ENCODE peak calls at places on chromosomes 2 and 18, in seven cellular contexts. One of them, this sample, is unnamed.

GRCh38 chr18:32393407-32393806 is 77.3 kb downstream of the GAREM1 start:
- DNase-seq in CD4-positive, alpha-beta T cell: no peak
- DNase-seq in adrenal gland: no peak
- DNase-seq in ovary: no peak
- DNase-seq in brain microvascular endothelial cell: no peak
- DNase-seq in HepG2: no peak
- DNase-seq in tibial nerve: no peak
- DNase-seq in this sample: no peak

GRCh38 chr2:44598731-44599529 is 237.2 kb downstream of the CAMKMT start:
- DNase-seq in tibial nerve: no peak
- DNase-seq in CD4-positive, alpha-beta T cell: no peak
- DNase-seq in HepG2: no peak
- DNase-seq in brain microvascular endothelial cell: no peak
- DNase-seq in adrenal gland: no peak
- DNase-seq in ovary: no peak
- DNase-seq in this sample: no peak

GRCh38 chr2:197599285-197599965 is 76.0 kb downstream of the RFTN2 start:
- DNase-seq in adrenal gland: no peak
- DNase-seq in CD4-positive, alpha-beta T cell: no peak
- DNase-seq in brain microvascular endothelial cell: peak; percentile 6
- DNase-seq in ovary: no peak
- DNase-seq in HepG2: peak; percentile 69
- DNase-seq in tibial nerve: no peak
- DNase-seq in this sample: no peak

GRCh38 chr2:46273919-46274318 is 23.3 kb upstream of the EPAS1 start:
- DNase-seq in adrenal gland: no peak
- DNase-seq in ovary: no peak
- DNase-seq in CD4-positive, alpha-beta T cell: no peak
- DNase-seq in brain microvascular endothelial cell: peak; percentile 34
- DNase-seq in tibial nerve: no peak
- DNase-seq in HepG2: no peak
- DNase-seq in this sample: no peak

GRCh38 chr18:13611616-13612110 is 114.7 kb downstream of the FAM210A start:
- DNase-seq in brain microvascular endothelial cell: peak; percentile 14
- DNase-seq in tibial nerve: no peak
- DNase-seq in adrenal gland: peak; percentile 33
- DNase-seq in ovary: no peak
- DNase-seq in CD4-positive, alpha-beta T cell: no peak
- DNase-seq in HepG2: no peak
- DNase-seq in this sample: peak; percentile 67

GRCh38 chr2:222743263-222743865 is 71.9 kb downstream of the MOGAT1 start:
- DNase-seq in CD4-positive, alpha-beta T cell: no peak
- DNase-seq in tibial nerve: no peak
- DNase-seq in adrenal gland: peak; percentile 45
- DNase-seq in HepG2: no peak
- DNase-seq in brain microvascular endothelial cell: peak; percentile 43
- DNase-seq in ovary: peak; percentile 22
- DNase-seq in this sample: no peak

GRCh38 chr2:128384956-128385355 is 66.3 kb upstream of the HS6ST1 start:
- DNase-seq in tibial nerve: no peak
- DNase-seq in HepG2: no peak
- DNase-seq in ovary: peak; percentile 11
- DNase-seq in brain microvascular endothelial cell: no peak
- DNase-seq in adrenal gland: no peak
- DNase-seq in CD4-positive, alpha-beta T cell: no peak
- DNase-seq in this sample: no peak

GRCh38 chr2:8611712-8612111 is 70.1 kb upstream of the ID2 start:
- DNase-seq in adrenal gland: no peak
- DNase-seq in CD4-positive, alpha-beta T cell: no peak
- DNase-seq in brain microvascular endothelial cell: no peak
- DNase-seq in HepG2: peak; percentile 94
- DNase-seq in ovary: no peak
- DNase-seq in tibial nerve: no peak
- DNase-seq in this sample: no peak

GRCh38 chr2:9778012-9778411 is 65.3 kb upstream of the TAF1B start:
- DNase-seq in ovary: no peak
- DNase-seq in adrenal gland: no peak
- DNase-seq in HepG2: no peak
- DNase-seq in brain microvascular endothelial cell: no peak
- DNase-seq in CD4-positive, alpha-beta T cell: no peak
- DNase-seq in tibial nerve: no peak
- DNase-seq in this sample: peak; percentile 28

GRCh38 chr2:21251216-21251971 is 127.6 kb downstream of the TDRD15 start:
- DNase-seq in adrenal gland: no peak
- DNase-seq in CD4-positive, alpha-beta T cell: no peak
- DNase-seq in HepG2: no peak
- DNase-seq in ovary: no peak
- DNase-seq in tibial nerve: no peak
- DNase-seq in brain microvascular endothelial cell: no peak
- DNase-seq in this sample: no peak

GRCh38 chr2:170761572-170761971 is 8.6 kb upstream of the ERICH2 start:
- DNase-seq in HepG2: no peak
- DNase-seq in adrenal gland: no peak
- DNase-seq in tibial nerve: no peak
- DNase-seq in CD4-positive, alpha-beta T cell: no peak
- DNase-seq in brain microvascular endothelial cell: no peak
- DNase-seq in ovary: no peak
- DNase-seq in this sample: no peak

GRCh38 chr2:183416741-183417140 is 292.5 kb downstream of the NUP35 start:
- DNase-seq in ovary: no peak
- DNase-seq in HepG2: no peak
- DNase-seq in CD4-positive, alpha-beta T cell: no peak
- DNase-seq in adrenal gland: no peak
- DNase-seq in tibial nerve: no peak
- DNase-seq in brain microvascular endothelial cell: no peak
- DNase-seq in this sample: no peak

GRCh38 chr18:34978953-34979608 is 62.1 kb upstream of the MAPRE2 start:
- DNase-seq in CD4-positive, alpha-beta T cell: peak; percentile 42
- DNase-seq in brain microvascular endothelial cell: peak; percentile 97
- DNase-seq in HepG2: peak; percentile 97
- DNase-seq in adrenal gland: peak; percentile 66
- DNase-seq in ovary: peak; percentile 51
- DNase-seq in tibial nerve: no peak
- DNase-seq in this sample: peak; percentile 63

GRCh38 chr2:158489366-158490112 is 32.8 kb downstream of the PKP4 start:
- DNase-seq in adrenal gland: no peak
- DNase-seq in brain microvascular endothelial cell: no peak
- DNase-seq in ovary: no peak
- DNase-seq in tibial nerve: no peak
- DNase-seq in HepG2: no peak
- DNase-seq in CD4-positive, alpha-beta T cell: no peak
- DNase-seq in this sample: no peak

GRCh38 chr2:60438653-60439052 is 114.8 kb downstream of the BCL11A start:
- DNase-seq in brain microvascular endothelial cell: no peak
- DNase-seq in adrenal gland: no peak
- DNase-seq in HepG2: no peak
- DNase-seq in CD4-positive, alpha-beta T cell: no peak
- DNase-seq in ovary: no peak
- DNase-seq in tibial nerve: no peak
- DNase-seq in this sample: no peak

GRCh38 chr2:29232041-29232440 is 116.8 kb downstream of the CLIP4 start:
- DNase-seq in CD4-positive, alpha-beta T cell: no peak
- DNase-seq in ovary: no peak
- DNase-seq in tibial nerve: no peak
- DNase-seq in brain microvascular endothelial cell: no peak
- DNase-seq in HepG2: no peak
- DNase-seq in adrenal gland: no peak
- DNase-seq in this sample: no peak

GRCh38 chr2:167253025-167253424 is 364.7 kb downstream of the XIRP2 start:
- DNase-seq in HepG2: peak; percentile 10
- DNase-seq in tibial nerve: no peak
- DNase-seq in ovary: no peak
- DNase-seq in CD4-positive, alpha-beta T cell: no peak
- DNase-seq in brain microvascular endothelial cell: peak; percentile 43
- DNase-seq in adrenal gland: no peak
- DNase-seq in this sample: no peak

GRCh38 chr2:31889044-31889443 is 121.8 kb downstream of the MEMO1 start:
- DNase-seq in tibial nerve: no peak
- DNase-seq in adrenal gland: no peak
- DNase-seq in CD4-positive, alpha-beta T cell: no peak
- DNase-seq in brain microvascular endothelial cell: no peak
- DNase-seq in ovary: no peak
- DNase-seq in HepG2: no peak
- DNase-seq in this sample: no peak

GRCh38 chr2:156443089-156443488 is 6.9 kb downstream of the GPD2 start:
- DNase-seq in tibial nerve: no peak
- DNase-seq in adrenal gland: no peak
- DNase-seq in ovary: no peak
- DNase-seq in HepG2: no peak
- DNase-seq in CD4-positive, alpha-beta T cell: no peak
- DNase-seq in brain microvascular endothelial cell: no peak
- DNase-seq in this sample: no peak

GRCh38 chr2:118618279-118618678 is 229.2 kb downstream of the EN1 start:
- DNase-seq in HepG2: no peak
- DNase-seq in CD4-positive, alpha-beta T cell: no peak
- DNase-seq in ovary: no peak
- DNase-seq in adrenal gland: no peak
- DNase-seq in brain microvascular endothelial cell: no peak
- DNase-seq in tibial nerve: no peak
- DNase-seq in this sample: no peak

GRCh38 chr2:112516801-112517200 is 25.5 kb upstream of the POLR1B start:
- DNase-seq in HepG2: no peak
- DNase-seq in CD4-positive, alpha-beta T cell: no peak
- DNase-seq in ovary: no peak
- DNase-seq in brain microvascular endothelial cell: no peak
- DNase-seq in tibial nerve: no peak
- DNase-seq in adrenal gland: no peak
- DNase-seq in this sample: no peak

GRCh38 chr2:218149098-218149497 is 17.7 kb downstream of the CXCR1 start:
- DNase-seq in brain microvascular endothelial cell: no peak
- DNase-seq in tibial nerve: no peak
- DNase-seq in adrenal gland: no peak
- DNase-seq in CD4-positive, alpha-beta T cell: no peak
- DNase-seq in HepG2: no peak
- DNase-seq in ovary: no peak
- DNase-seq in this sample: no peak

GRCh38 chr2:201406077-201406662 is 45.1 kb downstream of the TRAK2 start:
- DNase-seq in brain microvascular endothelial cell: no peak
- DNase-seq in HepG2: peak; percentile 57
- DNase-seq in tibial nerve: no peak
- DNase-seq in adrenal gland: peak; percentile 39
- DNase-seq in ovary: peak; percentile 72
- DNase-seq in CD4-positive, alpha-beta T cell: no peak
- DNase-seq in this sample: no peak

GRCh38 chr2:46855805-46856204 is 59.8 kb downstream of the MCFD2 start:
- DNase-seq in CD4-positive, alpha-beta T cell: no peak
- DNase-seq in adrenal gland: no peak
- DNase-seq in HepG2: no peak
- DNase-seq in tibial nerve: no peak
- DNase-seq in ovary: no peak
- DNase-seq in brain microvascular endothelial cell: no peak
- DNase-seq in this sample: no peak

GRCh38 chr18:23740105-23740830 is 51.0 kb downstream of the LAMA3 start:
- DNase-seq in CD4-positive, alpha-beta T cell: no peak
- DNase-seq in tibial nerve: no peak
- DNase-seq in brain microvascular endothelial cell: no peak
- DNase-seq in HepG2: no peak
- DNase-seq in ovary: no peak
- DNase-seq in adrenal gland: no peak
- DNase-seq in this sample: no peak

GRCh38 chr2:125745514-125745913 is 910.4 kb upstream of the GYPC start:
- DNase-seq in adrenal gland: peak; percentile 33
- DNase-seq in ovary: no peak
- DNase-seq in brain microvascular endothelial cell: peak; percentile 1
- DNase-seq in CD4-positive, alpha-beta T cell: no peak
- DNase-seq in HepG2: peak; percentile 49
- DNase-seq in tibial nerve: no peak
- DNase-seq in this sample: no peak

GRCh38 chr2:177149155-177149503 is 63.5 kb upstream of the HNRNPA3 start:
- DNase-seq in CD4-positive, alpha-beta T cell: no peak
- DNase-seq in brain microvascular endothelial cell: no peak
- DNase-seq in adrenal gland: no peak
- DNase-seq in ovary: no peak
- DNase-seq in tibial nerve: no peak
- DNase-seq in HepG2: no peak
- DNase-seq in this sample: no peak
- TF ChIP-seq CTCF in CD4-positive, alpha-beta T cell: peak; percentile 64
- TF ChIP-seq CTCF in brain microvascular endothelial cell: no peak
- TF ChIP-seq CTCF in adrenal gland: no peak
- TF ChIP-seq CTCF in ovary: no peak
- TF ChIP-seq CTCF in tibial nerve: no peak
- TF ChIP-seq CTCF in HepG2: no peak
- TF ChIP-seq CTCF in this sample: no peak

GRCh38 chr2:144516981-144517824 is 2.7 kb downstream of the ZEB2 start:
- DNase-seq in adrenal gland: peak; percentile 82
- DNase-seq in ovary: peak; percentile 81
- DNase-seq in HepG2: no peak
- DNase-seq in CD4-positive, alpha-beta T cell: peak; percentile 26
- DNase-seq in tibial nerve: no peak
- DNase-seq in brain microvascular endothelial cell: peak; percentile 95
- DNase-seq in this sample: peak; percentile 79
- H3K27me3 ChIP-seq in adrenal gland: no peaks in the 10 kb centered on the region
- H3K27me3 ChIP-seq in ovary: no peaks in the 10 kb centered on the region
- H3K27me3 ChIP-seq in HepG2: peaks cover 85% of the 10 kb centered on the region
- H3K27me3 ChIP-seq in CD4-positive, alpha-beta T cell: peaks cover 76% of the 10 kb centered on the region
- H3K27me3 ChIP-seq in tibial nerve: no peaks in the 10 kb centered on the region
- H3K27me3 ChIP-seq in brain microvascular endothelial cell: no peaks in the 10 kb centered on the region
- H3K27me3 ChIP-seq in this sample: no peaks in the 10 kb centered on the region

GRCh38 chr18:26022585-26022984 is 67.8 kb downstream of the SS18 start:
- DNase-seq in adrenal gland: no peak
- DNase-seq in HepG2: no peak
- DNase-seq in tibial nerve: no peak
- DNase-seq in brain microvascular endothelial cell: no peak
- DNase-seq in ovary: no peak
- DNase-seq in CD4-positive, alpha-beta T cell: no peak
- DNase-seq in this sample: no peak

GRCh38 chr18:26014462-26014861 is 76.0 kb downstream of the SS18 start:
- DNase-seq in tibial nerve: no peak
- DNase-seq in CD4-positive, alpha-beta T cell: no peak
- DNase-seq in ovary: no peak
- DNase-seq in brain microvascular endothelial cell: no peak
- DNase-seq in HepG2: no peak
- DNase-seq in adrenal gland: no peak
- DNase-seq in this sample: no peak

GRCh38 chr18:26021061-26021754 is 69.2 kb downstream of the SS18 start:
- DNase-seq in adrenal gland: no peak
- DNase-seq in CD4-positive, alpha-beta T cell: no peak
- DNase-seq in brain microvascular endothelial cell: no peak
- DNase-seq in ovary: no peak
- DNase-seq in HepG2: no peak
- DNase-seq in tibial nerve: no peak
- DNase-seq in this sample: no peak

DNA sequence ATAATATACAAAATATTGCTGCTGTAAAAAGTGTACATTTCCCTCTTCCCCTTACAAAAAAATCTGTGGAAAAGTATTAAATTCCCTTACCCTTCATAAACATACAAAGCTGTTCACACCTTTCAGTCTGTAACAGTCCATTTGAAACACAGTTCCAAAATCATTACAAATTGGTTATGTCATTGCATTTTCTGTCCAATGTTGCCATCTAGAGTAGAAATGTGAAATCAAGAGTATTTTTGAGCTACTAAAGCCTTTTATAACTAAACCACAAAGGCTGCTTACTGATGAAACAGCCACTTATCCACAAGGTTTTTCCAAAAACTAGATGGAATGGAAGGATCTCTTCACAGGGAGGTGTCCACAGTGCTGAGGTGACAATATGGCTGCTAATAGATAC is 72.5 kb downstream of the SS18 start:
- DNase-seq in adrenal gland: no peak
- DNase-seq in ovary: no peak
- DNase-seq in brain microvascular endothelial cell: no peak
- DNase-seq in tibial nerve: no peak
- DNase-seq in CD4-positive, alpha-beta T cell: no peak
- DNase-seq in HepG2: no peak
- DNase-seq in this sample: no peak
- TF ChIP-seq CTCF in adrenal gland: no peak
- TF ChIP-seq CTCF in ovary: no peak
- TF ChIP-seq CTCF in brain microvascular endothelial cell: no peak
- TF ChIP-seq CTCF in tibial nerve: no peak
- TF ChIP-seq CTCF in CD4-positive, alpha-beta T cell: no peak
- TF ChIP-seq CTCF in HepG2: no peak
- TF ChIP-seq CTCF in this sample: no peak

GRCh38 chr18:45777393-45777792 is 48.1 kb upstream of the SIGLEC15 start:
- DNase-seq in tibial nerve: no peak
- DNase-seq in HepG2: no peak
- DNase-seq in ovary: no peak
- DNase-seq in brain microvascular endothelial cell: peak; percentile 91
- DNase-seq in adrenal gland: no peak
- DNase-seq in CD4-positive, alpha-beta T cell: no peak
- DNase-seq in this sample: no peak
- H3K27me3 ChIP-seq in tibial nerve: no peaks in the 10 kb centered on the region
- H3K27me3 ChIP-seq in HepG2: no peaks in the 10 kb centered on the region
- H3K27me3 ChIP-seq in ovary: no peaks in the 10 kb centered on the region
- H3K27me3 ChIP-seq in brain microvascular endothelial cell: no peaks in the 10 kb centered on the region
- H3K27me3 ChIP-seq in adrenal gland: no peaks in the 10 kb centered on the region
- H3K27me3 ChIP-seq in CD4-positive, alpha-beta T cell: peaks cover 7% of the 10 kb centered on the region
- H3K27me3 ChIP-seq in this sample: no peaks in the 10 kb centered on the region

This sample was measured in heart left ventricle.